ENCODE peak calls at places on chromosomes 1 and 21, in nine cellular contexts. M is skeletal muscle cell; U is right cardiac atrium; T is mesenchymal stem cell; W is uterus; D is WERI-Rb-1; I is frontal cortex; S is effector memory CD8-positive, alpha-beta T cell; B is G401. Y is an unnamed sample.

GRCh38 chr1:229221106-229222019 is 49.5 kb upstream of the RAB4A start:
- DNase-seq in M (no peak), U (no peak), T (peak), W (no peak), D (no peak), I (no peak), S (no peak), B (no peak), Y (peak)

GRCh38 chr21:14414932-14415508 is 32.1 kb upstream of the HSPA13 start:
- DNase-seq in M (no peak), U (no peak), T (no peak), W (no peak), D (no peak), I (no peak), S (no peak), B (no peak), Y (no peak)

GRCh38 chr1:103489881-103490280 is 35.6 kb upstream of the RNPC3 start:
- DNase-seq in M (no peak), U (no peak), T (peak), W (no peak), D (no peak), I (no peak), S (no peak), B (no peak), Y (no peak)

GRCh38 chr21:45765375-45765774 is 121.8 kb downstream of the PCBP3 start:
- DNase-seq in M (no peak), U (no peak), T (no peak), W (no peak), D (no peak), I (no peak), S (no peak), B (no peak), Y (no peak)

GRCh38 chr1:223682502-223682901 is 17.0 kb upstream of the CAPN8 start:
- DNase-seq in M (no peak), U (no peak), T (no peak), W (no peak), D (no peak), I (no peak), S (no peak), B (no peak), Y (no peak)

GRCh38 chr1:84997667-84998600 is 1.0 kb upstream of the MCOLN2 start:
- DNase-seq in M (no peak), U (no peak), T (peak), W (no peak), D (no peak), I (peak), S (no peak), B (no peak), Y (no peak)

GRCh38 chr1:2212542-2213491 is 15.3 kb upstream of the SKI start:
- DNase-seq in M (peak), U (peak), T (peak), W (peak), D (no peak), I (peak), S (peak), B (peak), Y (peak)

GRCh38 chr1:66298427-66298826 is 235.5 kb upstream of the SGIP1 start:
- DNase-seq in M (no peak), U (no peak), T (no peak), W (no peak), D (no peak), I (no peak), S (no peak), B (no peak), Y (no peak)

GRCh38 chr1:233442392-233442791 is 114.9 kb downstream of the MAP3K21 start:
- DNase-seq in M (no peak), U (no peak), T (no peak), W (no peak), D (no peak), I (no peak), S (no peak), B (no peak), Y (no peak)

GRCh38 chr1:201191723-201192477 is 1.3 kb downstream of the IGFN1 start:
- DNase-seq in M (peak), U (peak), T (peak), W (peak), D (no peak), I (no peak), S (no peak), B (no peak), Y (peak)

GRCh38 chr1:40837601-40838000 is 24.6 kb downstream of the CITED4 start:
- DNase-seq in M (no peak), U (no peak), T (no peak), W (no peak), D (no peak), I (no peak), S (no peak), B (no peak), Y (peak)

GRCh38 chr1:47565676-47566075 is 127.8 kb downstream of the FOXD2 start:
- DNase-seq in M (no peak), U (no peak), T (no peak), W (no peak), D (no peak), I (no peak), S (no peak), B (no peak), Y (no peak)

GRCh38 chr1:154696001-154696400 is 88.0 kb upstream of the ADAR start:
- DNase-seq in M (no peak), U (no peak), T (peak), W (no peak), D (no peak), I (no peak), S (no peak), B (no peak), Y (no peak)

GRCh38 chr1:3561801-3562200 is 49.5 kb downstream of the MEGF6 start:
- DNase-seq in M (no peak), U (no peak), T (no peak), W (no peak), D (no peak), I (no peak), S (no peak), B (no peak), Y (no peak)

GRCh38 chr1:190599677-190600076 is 122.0 kb upstream of the BRINP3 start:
- DNase-seq in M (no peak), U (no peak), T (no peak), W (no peak), D (no peak), I (no peak), S (no peak), B (no peak), Y (no peak)

GRCh38 chr1:59198565-59198964 is 98.3 kb upstream of the FGGY start:
- DNase-seq in M (peak), U (no peak), T (no peak), W (no peak), D (no peak), I (no peak), S (no peak), B (no peak), Y (no peak)

GRCh38 chr1:6447016-6447817 is 18.8 kb downstream of the TNFRSF25 start:
- DNase-seq in M (no peak), U (peak), T (no peak), W (no peak), D (no peak), I (no peak), S (no peak), B (no peak), Y (no peak)

GRCh38 chr1:166166701-166167394 is at the start of gene FAM78B:
- DNase-seq in M (no peak), U (peak), T (peak), W (peak), D (peak), I (peak), S (no peak), B (peak), Y (peak)

GRCh38 chr1:99662581-99663208 is 16.8 kb downstream of the PALMD start:
- DNase-seq in M (peak), U (peak), T (peak), W (peak), D (no peak), I (no peak), S (no peak), B (no peak), Y (peak)

GRCh38 chr1:59171788-59172187 is 125.1 kb upstream of the FGGY start:
- DNase-seq in M (no peak), U (no peak), T (no peak), W (no peak), D (no peak), I (no peak), S (no peak), B (no peak), Y (no peak)

GRCh38 chr1:184854456-184855180 is 100.0 kb upstream of the EDEM3 start:
- DNase-seq in M (no peak), U (no peak), T (peak), W (no peak), D (no peak), I (no peak), S (no peak), B (peak), Y (no peak)

GRCh38 chr1:61825398-61825797 is 83.1 kb downstream of the PATJ start:
- DNase-seq in M (no peak), U (no peak), T (no peak), W (no peak), D (no peak), I (no peak), S (no peak), B (no peak), Y (no peak)

GRCh38 chr1:67126111-67126746 is 8.5 kb downstream of the C1orf141 start:
- DNase-seq in M (no peak), U (no peak), T (peak), W (no peak), D (no peak), I (peak), S (no peak), B (no peak), Y (no peak)

GRCh38 chr1:121594096-121594495 is 409.3 kb downstream of the SRGAP2C start:
- DNase-seq in M (no peak), U (no peak), T (no peak), W (no peak), D (no peak), I (no peak), S (no peak), B (no peak), Y (no peak)

GRCh38 chr1:179262183-179262582 is 31.4 kb upstream of the SOAT1 start:
- DNase-seq in M (no peak), U (no peak), T (no peak), W (no peak), D (no peak), I (no peak), S (no peak), B (no peak), Y (no peak)

GRCh38 chr1:182211364-182211763 is 149.9 kb upstream of the ZNF648 start:
- DNase-seq in M (no peak), U (no peak), T (no peak), W (no peak), D (no peak), I (no peak), S (no peak), B (no peak), Y (no peak)